ENCODE peak calls at places on chromosomes 7 and 10, in four cellular contexts. N is WTC11, O is K562, A is H1. K is an unnamed sample.
A peak's percentile ranks its signal among the peaks of the same experiment; 100 is the strongest.

GRCh38 chr7:151822541-151823181 is 54.3 kb downstream of the PRKAG2 start:
- DNase-seq in N (no peak), O (no peak), A (no peak), K (no peak)

GRCh38 chr10:72049969-72050781 is 38.2 kb downstream of the SPOCK2 start:
- DNase-seq in N (peak; percentile 39), O (no peak), A (no peak), K (no peak)

GRCh38 chr10:22420787-22421517 is 75.7 kb downstream of the SPAG6 start:
- DNase-seq in N (no peak), O (no peak), A (no peak), K (no peak)

GRCh38 chr10:113563306-113564088 is 10.6 kb downstream of the HABP2 start:
- DNase-seq in N (peak; percentile 87), O (peak; percentile 78), A (peak; percentile 47), K (peak; percentile 82)

GRCh38 chr10:67815571-67816059 is 22.4 kb downstream of the DNAJC12 start:
- DNase-seq in N (no peak), O (no peak), A (no peak), K (no peak)

GRCh38 chr7:128170461-128170860 is 70.6 kb upstream of the LEP start:
- DNase-seq in N (no peak), O (no peak), A (no peak), K (no peak)

GRCh38 chr10:51092402-51092801 is 18.1 kb downstream of the PRKG1 start:
- DNase-seq in N (no peak), O (no peak), A (no peak), K (no peak)

GRCh38 chr7:140059288-140060242 is 3.2 kb downstream of the PARP12 start:
- DNase-seq in N (no peak), O (no peak), A (no peak), K (peak; percentile 81)

GRCh38 chr7:94177441-94177840 is 173.3 kb upstream of the BET1 start:
- DNase-seq in N (no peak), O (no peak), A (no peak), K (no peak)

GRCh38 chr10:18429335-18429734 is 222.1 kb downstream of the NSUN6 start:
- DNase-seq in N (no peak), O (no peak), A (no peak), K (no peak)

GRCh38 chr10:128431506-128431905 is 305.3 kb upstream of the MKI67 start:
- DNase-seq in N (no peak), O (no peak), A (no peak), K (no peak)

GRCh38 chr10:5906651-5907050 is 16.6 kb downstream of the FBH1 start:
- DNase-seq in N (no peak), O (no peak), A (no peak), K (no peak)

GRCh38 chr10:117797286-117797685 is 249.5 kb downstream of the RAB11FIP2 start:
- DNase-seq in N (no peak), O (no peak), A (no peak), K (no peak)

GRCh38 chr7:150891740-150892139 is 39.4 kb downstream of the AOC1 start:
- DNase-seq in N (no peak), O (no peak), A (no peak), K (no peak)

GRCh38 chr10:70448236-70448635 is 6.8 kb upstream of the NODAL start:
- DNase-seq in N (no peak), O (no peak), A (no peak), K (no peak)

GRCh38 chr10:94760586-94761178 is 1.8 kb upstream of the CYP2C19 start:
- DNase-seq in N (no peak), O (no peak), A (no peak), K (no peak)

GRCh38 chr10:6542999-6543430 is 37.1 kb downstream of the PRKCQ start:
- DNase-seq in N (no peak), O (no peak), A (no peak), K (no peak)

GRCh38 chr10:103936022-103936421 is 18.0 kb upstream of the STN1 start:
- DNase-seq in N (no peak), O (no peak), A (no peak), K (peak; percentile 24)

GRCh38 chr7:27112960-27113949 is 10.8 kb upstream of the HOXA2 start:
- DNase-seq in N (peak; percentile 61), O (no peak), A (no peak), K (peak; percentile 56)

GRCh38 chr7:36490335-36490940 is 100.8 kb downstream of the ANLN start:
- DNase-seq in N (no peak), O (no peak), A (no peak), K (no peak)

GRCh38 chr7:130222-130572 is 62.2 kb upstream of the FAM20C start:
- DNase-seq in N (no peak), O (no peak), A (no peak), K (no peak)

GRCh38 chr7:155298288-155298833 is 683 bp downstream of the INSIG1 start:
- DNase-seq in N (no peak), O (no peak), A (no peak), K (peak; percentile 57)

GRCh38 chr7:22597845-22598244 is 97.9 kb upstream of the STEAP1B start:
- DNase-seq in N (no peak), O (no peak), A (no peak), K (no peak)

GRCh38 chr10:124977648-124978375 is 35.9 kb downstream of the ZRANB1 start:
- DNase-seq in N (no peak), O (no peak), A (no peak), K (no peak)

GRCh38 chr7:113657603-113658002 is 261.2 kb downstream of the PPP1R3A start:
- DNase-seq in N (no peak), O (no peak), A (no peak), K (no peak)

GRCh38 chr7:831596-832291 is 532 bp upstream of the SUN1 start:
- DNase-seq in N (no peak), O (peak; percentile 54), A (no peak), K (no peak)

GRCh38 chr7:128056901-128057300 is 25.7 kb upstream of the LRRC4 start:
- DNase-seq in N (no peak), O (no peak), A (no peak), K (no peak)

GRCh38 chr10:34010891-34011290 is 676.4 kb upstream of the NRP1 start:
- DNase-seq in N (no peak), O (no peak), A (no peak), K (no peak)

GRCh38 chr7:117413160-117413559 is 14.1 kb downstream of the ASZ1 start:
- DNase-seq in N (no peak), O (no peak), A (no peak), K (no peak)

GRCh38 chr10:3136336-3136735 is 36.2 kb downstream of the PITRM1 start:
- DNase-seq in N (no peak), O (no peak), A (no peak), K (no peak)

GRCh38 chr7:40133561-40134427 is 628 bp downstream of the MPLKIP start:
- DNase-seq in N (peak; percentile 67), O (no peak), A (no peak), K (no peak)

GRCh38 chr10:22271786-22272185 is 44.4 kb upstream of the COMMD3 start:
- DNase-seq in N (no peak), O (no peak), A (no peak), K (no peak)

GRCh38 chr7:131454538-131454937 is 101.9 kb downstream of the PODXL start:
- DNase-seq in N (no peak), O (peak; percentile 30), A (no peak), K (no peak)

GRCh38 chr10:102554531-102554930 is 50.8 kb downstream of the SUFU start:
- DNase-seq in N (no peak), O (no peak), A (no peak), K (no peak)

GRCh38 chr7:37942934-37943610 is 22.6 kb downstream of the EPDR1 start:
- DNase-seq in N (peak; percentile 50), O (no peak), A (no peak), K (peak; percentile 12)

GRCh38 chr7:19575909-19576557 is 132.8 kb downstream of the POLR1F start:
- DNase-seq in N (no peak), O (no peak), A (no peak), K (no peak)

GRCh38 chr7:143003393-143004051 is 23.4 kb downstream of the OR9A2 start:
- DNase-seq in N (no peak), O (peak; percentile 77), A (no peak), K (peak; percentile 58)

GRCh38 chr7:55469271-55469681 is 103.0 kb downstream of the VOPP1 start:
- DNase-seq in N (no peak), O (no peak), A (no peak), K (peak; percentile 0)

DNA sequence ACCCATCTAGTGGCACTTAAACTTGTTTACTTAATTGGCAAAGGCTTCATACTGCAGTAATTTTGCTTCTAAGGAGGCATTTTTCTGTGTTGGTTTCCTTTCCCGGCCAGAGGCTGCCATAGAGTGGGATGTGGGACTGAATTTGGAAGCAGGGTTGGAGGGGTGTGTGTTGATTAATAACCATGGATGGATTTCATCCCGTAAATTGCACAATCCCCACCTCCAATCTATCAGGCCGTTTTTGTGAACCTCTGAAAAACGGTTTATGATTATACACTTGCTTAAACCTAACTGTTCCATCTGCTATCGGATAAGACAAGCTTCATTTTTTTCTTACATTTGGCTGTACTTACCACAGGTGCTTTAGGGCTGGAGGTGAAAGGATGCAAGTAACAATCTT is 1.3 kb downstream of the TMEM60 start:
- DNase-seq in N (no peak), O (no peak), A (no peak), K (no peak)
- TF ChIP-seq TEAD4 in N (no peak), O (no peak), A (no peak), K (no peak)

GRCh38 chr7:126696236-126696635 is 556.5 kb downstream of the GRM8 start:
- DNase-seq in N (no peak), O (no peak), A (no peak), K (no peak)

GRCh38 chr7:126699707-126700106 is 553.0 kb downstream of the GRM8 start:
- DNase-seq in N (no peak), O (no peak), A (no peak), K (peak; percentile 40)

GRCh38 chr7:126696639-126697038 is 556.1 kb downstream of the GRM8 start:
- DNase-seq in N (no peak), O (no peak), A (no peak), K (no peak)

GRCh38 chr7:126698909-126699308 is 553.8 kb downstream of the GRM8 start:
- DNase-seq in N (no peak), O (no peak), A (no peak), K (peak; percentile 49)

DNA sequence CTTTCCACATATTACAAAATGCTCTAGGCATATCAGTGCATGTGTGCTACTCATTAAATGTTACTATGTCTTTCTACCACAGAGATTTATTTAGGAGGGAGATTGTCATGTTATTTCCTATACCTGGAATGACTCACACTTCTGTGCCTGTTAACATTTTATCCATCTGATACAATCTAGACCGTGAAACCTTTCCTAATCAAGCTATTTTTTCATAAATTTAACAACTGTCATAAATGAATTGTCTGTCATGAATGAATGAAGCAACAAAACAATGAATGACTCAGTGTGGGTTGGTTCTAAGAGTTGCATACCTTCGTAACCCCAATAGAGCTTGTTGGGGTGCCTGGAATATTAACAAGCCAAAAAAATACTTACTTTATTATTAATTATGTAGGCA is 554.3 kb downstream of the GRM8 start:
- DNase-seq in N (no peak), O (no peak), A (no peak), K (no peak)
- TF ChIP-seq TEAD4 in N (no peak), O (no peak), A (no peak), K (no peak)

DNA sequence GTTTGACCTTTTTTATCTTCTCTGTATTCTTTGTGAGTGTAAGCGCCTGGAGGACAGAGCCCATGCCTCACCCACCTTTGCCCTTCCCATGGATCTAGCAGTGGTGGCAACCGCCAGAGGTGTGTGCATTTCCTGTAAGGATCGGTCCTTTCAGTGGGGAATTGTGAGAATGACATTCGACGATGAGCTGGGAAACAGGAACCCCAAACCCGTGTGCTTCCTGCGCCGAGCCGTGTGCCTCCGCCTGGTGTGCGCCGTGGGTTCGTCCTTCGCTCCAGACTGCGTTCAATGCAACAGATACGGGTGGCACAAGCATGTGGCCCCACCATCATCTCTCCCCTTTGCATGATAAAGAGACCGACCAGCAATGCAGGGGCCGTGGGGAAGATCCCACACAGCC is 1.7 kb upstream of the DIP2C start:
- DNase-seq in N (no peak), O (no peak), A (no peak), K (no peak)
- TF ChIP-seq TEAD4 in N (no peak), O (no peak), A (no peak), K (no peak)

GRCh38 chr10:31669367-31669766 is 259.3 kb downstream of the ARHGAP12 start:
- DNase-seq in N (no peak), O (no peak), A (no peak), K (no peak)
- TF ChIP-seq TEAD4 in N (no peak), O (no peak), A (no peak), K (no peak)